ENCODE peak calls at places on chromosome 21, in nine cellular contexts. P is left lung, W is left ventricle myocardium inferior, L is neuronal stem cell, K is aorta, Q is Karpas-422, O is body of pancreas, I is RWPE2, U is GM23248. Y is an unnamed sample.

GRCh38 chr21:34840693-34841092 is 171.9 kb downstream of the CLIC6 start:
- DNase-seq in P (no peak), W (no peak), L (no peak), K (no peak), Q (no peak), O (no peak), I (no peak), U (no peak), Y (no peak)

GRCh38 chr21:36932417-36932816 is 34.1 kb downstream of the HLCS start:
- DNase-seq in P (no peak), W (no peak), L (no peak), K (no peak), Q (peak; percentile 83), O (no peak), I (no peak), U (no peak), Y (no peak)

GRCh38 chr21:19759836-19760235 is 1238.4 kb upstream of the NCAM2 start:
- DNase-seq in P (no peak), W (no peak), L (no peak), K (no peak), Q (no peak), O (no peak), I (no peak), U (no peak), Y (no peak)

GRCh38 chr21:35156293-35156976 is 107.3 kb upstream of the RUNX1 start:
- DNase-seq in P (no peak), W (no peak), L (no peak), K (no peak), Q (no peak), O (no peak), I (no peak), U (no peak), Y (no peak)

GRCh38 chr21:16116798-16117197 is 387.0 kb downstream of the USP25 start:
- DNase-seq in P (no peak), W (no peak), L (no peak), K (no peak), Q (no peak), O (no peak), I (no peak), U (peak; percentile 65), Y (no peak)

GRCh38 chr21:44087426-44088400 is 19.5 kb upstream of the PWP2 start:
- DNase-seq in P (no peak), W (no peak), L (no peak), K (peak; percentile 69), Q (no peak), O (no peak), I (no peak), U (no peak), Y (no peak)

GRCh38 chr21:36661511-36662309 is 37.2 kb upstream of the SIM2 start:
- DNase-seq in P (no peak), W (no peak), L (no peak), K (no peak), Q (no peak), O (peak; percentile 23), I (no peak), U (peak; percentile 47), Y (no peak)

GRCh38 chr21:15706686-15707085 is 23.1 kb upstream of the USP25 start:
- DNase-seq in P (no peak), W (no peak), L (no peak), K (no peak), Q (no peak), O (no peak), I (peak; percentile 58), U (peak; percentile 94), Y (no peak)

GRCh38 chr21:34894401-34894800 is 154.7 kb downstream of the RUNX1 start:
- DNase-seq in P (no peak), W (no peak), L (no peak), K (no peak), Q (no peak), O (no peak), I (no peak), U (no peak), Y (no peak)

GRCh38 chr21:46216132-46216747 is 12.3 kb downstream of the LSS start:
- DNase-seq in P (no peak), W (no peak), L (no peak), K (peak; percentile 65), Q (no peak), O (no peak), I (peak; percentile 60), U (no peak), Y (no peak)

DNA sequence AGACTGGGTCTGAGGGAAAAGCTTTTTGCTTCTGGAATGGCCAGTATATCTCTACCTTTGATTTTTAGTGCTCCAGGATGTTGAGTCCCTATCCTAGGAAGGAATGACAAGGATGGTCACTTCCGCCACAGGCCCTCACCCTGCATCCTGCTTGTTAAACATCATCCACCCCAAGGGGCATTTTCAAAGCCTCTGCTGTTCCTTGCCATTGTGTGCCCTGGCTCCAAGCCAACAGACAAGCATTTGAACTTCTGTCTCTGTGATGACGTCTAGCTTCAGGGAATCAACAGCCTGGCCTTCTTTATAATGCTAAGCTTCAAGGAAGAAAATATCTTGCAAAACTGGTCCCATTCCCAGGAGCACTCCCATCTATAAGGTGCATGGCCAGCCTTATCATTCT is 12.3 kb upstream of the JAM2 start:
- DNase-seq in P (no peak), W (peak; percentile 25), L (no peak), K (no peak), Q (no peak), O (peak; percentile 16), I (no peak), U (no peak), Y (no peak)
- H3K27ac ChIP-seq in P (peak overlapping the region; percentile 42), W (peak overlapping the region; percentile 53), L (no peak overlapping the region), K (no peak overlapping the region), Q (no peak overlapping the region), O (no peak overlapping the region), I (no peak overlapping the region), U (no peak overlapping the region), Y (no peak overlapping the region)

DNA sequence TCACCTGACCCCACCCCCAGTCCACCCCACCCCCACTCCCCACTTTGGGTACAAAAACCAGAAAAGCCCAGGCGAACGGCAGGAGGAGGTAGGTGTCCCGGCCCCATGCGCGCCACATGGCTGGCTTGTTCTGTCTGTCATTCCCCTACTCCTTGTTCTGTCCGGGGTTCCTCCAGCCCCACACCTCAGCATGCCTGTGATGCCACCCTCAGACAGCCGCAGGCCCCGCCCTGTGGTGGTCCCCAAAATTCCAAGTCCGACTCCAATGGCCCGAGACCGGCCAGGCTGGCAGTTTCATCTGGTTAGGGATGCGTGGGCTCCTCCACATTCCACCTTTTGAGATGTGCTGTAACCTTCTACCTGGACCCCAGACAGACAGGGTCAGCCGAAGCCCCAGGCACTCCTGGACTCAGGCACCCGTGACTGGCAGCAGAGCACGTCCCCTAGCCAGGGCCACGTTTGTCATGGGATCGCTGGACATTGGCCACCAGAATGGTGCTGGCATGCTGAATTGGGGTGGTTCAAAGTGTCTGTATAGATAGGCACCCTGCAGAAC is 94.4 kb downstream of the WDR4 start:
- DNase-seq in P (no peak), W (no peak), L (no peak), K (no peak), Q (no peak), O (no peak), I (no peak), U (no peak), Y (no peak)
- H3K27ac ChIP-seq in P (no peak overlapping the region), W (no peak overlapping the region), L (no peak overlapping the region), K (no peak overlapping the region), Q (no peak overlapping the region), O (no peak overlapping the region), I (no peak overlapping the region), U (no peak overlapping the region), Y (no peak overlapping the region)

GRCh38 chr21:39105341-39105765 is 77.9 kb downstream of the PSMG1 start:
- DNase-seq in P (no peak), W (no peak), L (no peak), K (no peak), Q (no peak), O (no peak), I (no peak), U (no peak), Y (no peak)

GRCh38 chr21:39106881-39107462 is 76.3 kb downstream of the PSMG1 start:
- DNase-seq in P (no peak), W (no peak), L (no peak), K (no peak), Q (no peak), O (no peak), I (no peak), U (no peak), Y (no peak)

GRCh38 chr21:39105836-39106235 is 77.4 kb downstream of the PSMG1 start:
- DNase-seq in P (no peak), W (no peak), L (no peak), K (no peak), Q (no peak), O (no peak), I (no peak), U (no peak), Y (no peak)

GRCh38 chr21:39103689-39104088 is 79.6 kb downstream of the PSMG1 start:
- DNase-seq in P (no peak), W (no peak), L (no peak), K (no peak), Q (no peak), O (no peak), I (no peak), U (peak; percentile 46), Y (no peak)

DNA sequence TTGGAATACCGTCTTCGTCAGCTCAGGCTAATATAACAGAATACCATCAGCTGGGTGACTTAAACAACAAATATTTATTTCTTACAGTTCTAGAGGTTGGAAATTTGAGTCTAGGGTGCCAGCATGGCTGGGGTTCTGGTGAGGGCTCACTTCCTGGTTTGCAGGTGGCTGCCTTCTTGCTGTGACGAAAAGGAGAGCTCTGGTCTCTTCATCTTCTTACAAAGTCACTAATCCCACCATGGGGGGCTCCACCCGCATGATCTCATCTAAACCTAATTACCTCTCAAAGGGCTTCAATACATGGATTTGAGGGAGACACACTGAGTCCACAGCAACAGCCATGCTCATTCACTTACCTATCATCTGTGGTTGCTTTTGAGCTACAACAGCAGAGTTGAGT is 78.3 kb downstream of the PSMG1 start:
- DNase-seq in P (no peak), W (no peak), L (no peak), K (no peak), Q (no peak), O (no peak), I (no peak), U (no peak), Y (no peak)
- H3K27ac ChIP-seq in P (peak overlapping the region; percentile 87), W (peak overlapping the region; percentile 55), L (no peak overlapping the region), K (no peak overlapping the region), Q (no peak overlapping the region), O (peak overlapping the region; percentile 37), I (no peak overlapping the region), U (peak overlapping the region; percentile 29), Y (no peak overlapping the region)

DNA sequence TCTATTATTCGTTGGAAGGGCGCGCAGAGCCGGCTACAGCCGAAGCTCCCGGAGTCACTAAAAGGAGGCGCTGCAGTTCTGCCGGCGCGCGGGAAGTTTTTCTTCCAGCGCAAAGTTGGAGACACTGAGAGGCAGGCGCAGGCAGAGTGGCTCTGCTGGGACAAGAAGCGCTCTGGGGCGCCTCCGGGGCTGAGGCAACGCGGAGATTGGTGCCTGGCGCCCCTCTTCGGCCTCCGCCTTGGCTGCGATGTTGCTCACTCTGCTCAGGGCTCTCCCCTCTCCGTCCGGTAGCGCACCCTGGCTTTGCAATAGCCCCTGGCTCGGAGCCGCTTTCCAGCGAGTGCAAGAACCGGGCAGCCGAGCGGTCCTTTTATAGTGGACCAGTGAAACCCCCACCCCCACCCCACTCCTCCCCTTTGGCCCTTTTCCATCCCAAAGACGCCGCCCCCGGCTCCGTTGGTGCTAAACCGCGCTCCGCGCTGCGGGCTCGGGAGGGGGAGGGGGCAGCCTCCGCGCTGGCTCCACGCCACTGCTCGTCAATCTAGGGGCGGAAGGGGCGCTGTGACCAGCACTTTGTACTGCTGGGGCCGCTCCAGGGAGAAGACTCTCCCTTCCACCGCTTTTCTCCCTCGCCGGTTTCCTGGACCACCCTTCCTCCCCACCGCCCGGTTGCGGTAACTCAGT is at the start of gene ADAMTS1:
- DNase-seq in P (peak; percentile 86), W (peak; percentile 92), L (peak; percentile 88), K (peak; percentile 98), Q (no peak), O (peak; percentile 84), I (peak; percentile 77), U (peak; percentile 94), Y (no peak)
- H3K27ac ChIP-seq in P (peak within 1 kb of the TSS; percentile 84), W (peak within 1 kb of the TSS; percentile 99), L (peak within 1 kb of the TSS; percentile 88), K (peak within 1 kb of the TSS; percentile 92), Q (no peak within 1 kb of the TSS), O (peak within 1 kb of the TSS; percentile 88), I (no peak within 1 kb of the TSS), U (peak within 1 kb of the TSS; percentile 84), Y (no peak within 1 kb of the TSS)

Y was measured in iPS DF 6.9.